ENCODE peak calls at places on chromosomes 6 and 20, in four cellular contexts. Q, P, L and W are unnamed samples.

GRCh38 chr6:136067731-136068341 is 182.3 kb downstream of the MTFR2 start:
- DNase-seq in Q (no peak), L (peak), P (peak), W (no peak)

GRCh38 chr6:30913721-30914075 is 340 bp upstream of the VARS2 start:
- DNase-seq in Q (no peak), L (no peak), P (no peak), W (no peak)

GRCh38 chr6:98942263-98942803 is 5.4 kb downstream of the FBXL4 start:
- DNase-seq in Q (no peak), P (no peak), L (no peak), W (no peak)

GRCh38 chr20:17995967-17996819 is 27.4 kb downstream of the MGME1 start:
- DNase-seq in P (peak), Q (peak), L (peak), W (no peak)

GRCh38 chr20:62208805-62209755 is 11.0 kb downstream of the HRH3 start:
- DNase-seq in Q (no peak), L (no peak), P (no peak), W (no peak)

GRCh38 chr6:114063956-114064355 is 93.0 kb upstream of the HDAC2 start:
- DNase-seq in L (no peak), Q (no peak), P (peak), W (no peak)

GRCh38 chr6:37057128-37057471 is 51.6 kb downstream of the FGD2 start:
- DNase-seq in L (no peak), Q (no peak), P (no peak), W (no peak)

GRCh38 chr6:153104220-153104619 is 26.9 kb downstream of the RGS17 start:
- DNase-seq in Q (no peak), L (peak), P (no peak), W (no peak)

GRCh38 chr6:34982424-34982852 is 93.4 kb downstream of the ANKS1A start:
- DNase-seq in Q (no peak), L (peak), P (peak), W (no peak)

GRCh38 chr20:51542033-51542893 is at the start of gene NFATC2:
- DNase-seq in Q (no peak), L (no peak), P (no peak), W (no peak)

GRCh38 chr6:158256746-158257424 is 55.4 kb upstream of the TULP4 start:
- DNase-seq in P (no peak), Q (peak), L (no peak), W (no peak)

GRCh38 chr6:16196958-16197576 is 41.3 kb upstream of the GMPR start:
- DNase-seq in P (no peak), Q (no peak), L (no peak), W (peak)

GRCh38 chr20:39676236-39676635 is 714.1 kb downstream of the DHX35 start:
- DNase-seq in L (no peak), P (no peak), Q (no peak), W (no peak)